ENCODE peak calls at places on chromosomes 4 and X, in five cellular contexts. One of them, this sample, is unnamed.
A peak's percentile ranks its signal among the peaks of the same experiment; 100 is the strongest.

GRCh38 chr4:76212851-76213414 is 691 bp downstream of the SCARB2 start:
- DNase-seq in HepG2: no peak
- DNase-seq in H1: no peak
- DNase-seq in GM12878: no peak
- DNase-seq in K562: no peak
- DNase-seq in this sample: no peak

GRCh38 chrX:23857409-23857808 is 50.3 kb downstream of the APOO start:
- DNase-seq in GM12878: no peak
- DNase-seq in K562: no peak
- DNase-seq in HepG2: peak; percentile 16
- DNase-seq in H1: no peak
- DNase-seq in this sample: no peak

GRCh38 chrX:155747520-155747919 is 133.6 kb upstream of the VAMP7 start:
- DNase-seq in H1: no peak
- DNase-seq in GM12878: no peak
- DNase-seq in HepG2: no peak
- DNase-seq in K562: no peak
- DNase-seq in this sample: no peak

GRCh38 chrX:45154462-45154861 is 46.2 kb downstream of the DIPK2B start:
- DNase-seq in H1: no peak
- DNase-seq in HepG2: no peak
- DNase-seq in GM12878: no peak
- DNase-seq in K562: no peak
- DNase-seq in this sample: no peak

GRCh38 chr4:37601527-37601926 is 84.6 kb downstream of the RELL1 start:
- DNase-seq in H1: no peak
- DNase-seq in GM12878: no peak
- DNase-seq in K562: no peak
- DNase-seq in HepG2: peak; percentile 18
- DNase-seq in this sample: no peak

GRCh38 chrX:153708415-153708814 is 15.8 kb downstream of the BCAP31 start:
- DNase-seq in HepG2: peak; percentile 65
- DNase-seq in GM12878: no peak
- DNase-seq in K562: peak; percentile 54
- DNase-seq in H1: peak; percentile 67
- DNase-seq in this sample: no peak

GRCh38 chr4:107183155-107183774 is 147.2 kb upstream of the DKK2 start:
- DNase-seq in HepG2: peak; percentile 67
- DNase-seq in K562: peak; percentile 50
- DNase-seq in GM12878: peak; percentile 3
- DNase-seq in H1: no peak
- DNase-seq in this sample: peak; percentile 55

GRCh38 chr4:180081072-180081471 is 2162.1 kb upstream of the TENM3 start:
- DNase-seq in GM12878: no peak
- DNase-seq in H1: no peak
- DNase-seq in HepG2: no peak
- DNase-seq in K562: no peak
- DNase-seq in this sample: no peak

GRCh38 chrX:12344954-12345353 is 206.7 kb downstream of the FRMPD4 start:
- DNase-seq in HepG2: no peak
- DNase-seq in GM12878: no peak
- DNase-seq in H1: no peak
- DNase-seq in K562: no peak
- DNase-seq in this sample: no peak

GRCh38 chr4:39698424-39699009 is 581 bp downstream of the UBE2K start:
- DNase-seq in GM12878: no peak
- DNase-seq in K562: no peak
- DNase-seq in H1: peak; percentile 81
- DNase-seq in HepG2: peak; percentile 25
- DNase-seq in this sample: no peak

GRCh38 chr4:22515145-22515887 is 550 bp downstream of the ADGRA3 start:
- DNase-seq in K562: peak; percentile 17
- DNase-seq in H1: peak; percentile 76
- DNase-seq in GM12878: no peak
- DNase-seq in HepG2: peak; percentile 86
- DNase-seq in this sample: no peak

GRCh38 chr4:105022811-105023667 is 123.6 kb upstream of the TET2 start:
- DNase-seq in K562: no peak
- DNase-seq in H1: no peak
- DNase-seq in GM12878: no peak
- DNase-seq in HepG2: no peak
- DNase-seq in this sample: peak; percentile 4

GRCh38 chrX:154305481-154306205 is 10.0 kb downstream of the TKTL1 start:
- DNase-seq in HepG2: no peak
- DNase-seq in GM12878: no peak
- DNase-seq in K562: no peak
- DNase-seq in H1: no peak
- DNase-seq in this sample: no peak

GRCh38 chr4:138562544-138562961 is 320.4 kb upstream of the SLC7A11 start:
- DNase-seq in H1: no peak
- DNase-seq in K562: no peak
- DNase-seq in GM12878: peak; percentile 21
- DNase-seq in HepG2: no peak
- DNase-seq in this sample: no peak

GRCh38 chr4:2799444-2799911 is 6.6 kb downstream of the SH3BP2 start:
- DNase-seq in K562: no peak
- DNase-seq in H1: no peak
- DNase-seq in GM12878: no peak
- DNase-seq in HepG2: no peak
- DNase-seq in this sample: no peak

GRCh38 chrX:69876221-69876620 is 173.5 kb downstream of the AWAT2 start:
- DNase-seq in K562: no peak
- DNase-seq in GM12878: no peak
- DNase-seq in H1: no peak
- DNase-seq in HepG2: no peak
- DNase-seq in this sample: no peak

GRCh38 chrX:65821721-65822496 is 154.5 kb downstream of the MSN start:
- DNase-seq in H1: no peak
- DNase-seq in K562: no peak
- DNase-seq in HepG2: no peak
- DNase-seq in GM12878: no peak
- DNase-seq in this sample: no peak

GRCh38 chrX:39850630-39851152 is 247.1 kb downstream of the BCOR start:
- DNase-seq in HepG2: no peak
- DNase-seq in H1: no peak
- DNase-seq in K562: peak; percentile 75
- DNase-seq in GM12878: no peak
- DNase-seq in this sample: no peak

GRCh38 chr4:168931215-168931650 is 78.8 kb downstream of the CBR4 start:
- DNase-seq in K562: no peak
- DNase-seq in HepG2: no peak
- DNase-seq in H1: no peak
- DNase-seq in GM12878: no peak
- DNase-seq in this sample: no peak

GRCh38 chrX:54820737-54821136 is 13.2 kb downstream of the MAGED2 start:
- DNase-seq in GM12878: no peak
- DNase-seq in K562: no peak
- DNase-seq in HepG2: no peak
- DNase-seq in H1: no peak
- DNase-seq in this sample: no peak

GRCh38 chrX:120260369-120260768 is 9.8 kb downstream of the ZBTB33 start:
- DNase-seq in HepG2: no peak
- DNase-seq in GM12878: no peak
- DNase-seq in K562: no peak
- DNase-seq in H1: no peak
- DNase-seq in this sample: no peak

GRCh38 chrX:33087411-33087810 is 123.9 kb downstream of the DMD start:
- DNase-seq in HepG2: no peak
- DNase-seq in K562: no peak
- DNase-seq in H1: no peak
- DNase-seq in GM12878: no peak
- DNase-seq in this sample: no peak

GRCh38 chr4:176038789-176039188 is 26.9 kb upstream of the WDR17 start:
- DNase-seq in H1: no peak
- DNase-seq in GM12878: no peak
- DNase-seq in HepG2: no peak
- DNase-seq in K562: no peak
- DNase-seq in this sample: no peak

GRCh38 chrX:69268637-69269036 is 103.4 kb upstream of the PJA1 start:
- DNase-seq in K562: no peak
- DNase-seq in HepG2: peak; percentile 28
- DNase-seq in GM12878: no peak
- DNase-seq in H1: no peak
- DNase-seq in this sample: no peak

GRCh38 chr4:110049951-110050925 is 137.6 kb downstream of the EGF start:
- DNase-seq in H1: peak; percentile 63
- DNase-seq in K562: peak; percentile 65
- DNase-seq in HepG2: peak; percentile 30
- DNase-seq in GM12878: peak; percentile 8
- DNase-seq in this sample: peak; percentile 8

GRCh38 chrX:153307546-153308175 is 13.9 kb downstream of the PNMA6F start:
- DNase-seq in GM12878: no peak
- DNase-seq in HepG2: no peak
- DNase-seq in H1: no peak
- DNase-seq in K562: no peak
- DNase-seq in this sample: no peak

GRCh38 chr4:137510866-137511265 is 21.4 kb downstream of the PCDH18 start:
- DNase-seq in H1: no peak
- DNase-seq in HepG2: no peak
- DNase-seq in K562: no peak
- DNase-seq in GM12878: no peak
- DNase-seq in this sample: peak; percentile 62

GRCh38 chr4:145960012-145960411 is 21.4 kb upstream of the ZNF827 start:
- DNase-seq in K562: no peak
- DNase-seq in H1: no peak
- DNase-seq in GM12878: no peak
- DNase-seq in HepG2: no peak
- DNase-seq in this sample: no peak

DNA sequence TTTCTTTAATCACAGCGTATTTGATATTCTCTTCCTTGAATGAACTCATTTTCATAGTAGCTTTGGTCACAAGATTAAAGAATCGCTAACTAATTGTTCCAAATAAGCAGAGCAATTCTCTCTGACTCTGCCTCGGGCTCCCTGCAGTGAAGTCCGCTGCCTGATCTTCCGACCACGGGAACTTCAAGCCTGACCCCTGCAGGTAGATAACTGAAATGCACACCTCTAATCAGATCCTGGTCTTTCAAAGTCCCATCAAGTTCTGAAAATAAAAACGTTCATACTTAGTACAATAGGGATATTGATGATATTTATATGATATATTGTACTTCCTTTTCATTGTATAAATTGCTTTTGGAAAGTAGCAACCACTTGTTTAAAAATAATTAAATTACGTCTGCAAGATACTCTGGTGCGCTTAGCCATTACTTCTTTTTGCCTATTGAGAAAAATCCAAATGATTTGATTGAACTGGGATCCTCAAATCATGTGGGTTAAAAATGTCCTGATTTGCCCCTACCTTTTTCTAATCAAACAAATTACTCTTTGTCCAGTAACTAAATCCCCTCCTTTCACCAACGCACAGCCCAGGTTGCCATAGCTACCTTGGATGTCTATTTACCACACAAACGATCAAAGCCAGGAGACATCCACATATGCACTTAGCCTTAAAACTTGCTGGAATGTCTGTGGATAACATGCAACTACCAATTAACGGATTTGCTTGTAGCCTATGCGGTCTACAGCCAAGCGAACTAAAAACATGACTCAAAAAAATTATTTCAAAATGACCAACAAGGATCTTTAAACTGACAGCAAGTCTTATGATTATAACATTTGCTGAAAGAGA is 4.2 kb downstream of the MID1 start:
- DNase-seq in HepG2: no peak
- DNase-seq in GM12878: no peak
- DNase-seq in K562: peak; percentile 44
- DNase-seq in H1: no peak
- DNase-seq in this sample: no peak
- TF ChIP-seq SRF in HepG2: no peak
- TF ChIP-seq SRF in GM12878: no peak
- TF ChIP-seq SRF in K562: no peak
- TF ChIP-seq SRF in H1: no peak
- TF ChIP-seq SRF in this sample: no peak

GRCh38 chrX:102985182-102985581 is 48.1 kb downstream of the RAB40AL start:
- DNase-seq in H1: no peak
- DNase-seq in HepG2: no peak
- DNase-seq in GM12878: no peak
- DNase-seq in K562: no peak
- DNase-seq in this sample: no peak
- TF ChIP-seq JUND in H1: no peak
- TF ChIP-seq JUND in HepG2: no peak
- TF ChIP-seq JUND in GM12878: no peak
- TF ChIP-seq JUND in K562: no peak
- TF ChIP-seq JUND in this sample: no peak

GRCh38 chrX:117996918-117997480 is 119.6 kb downstream of the KLHL13 start:
- DNase-seq in H1: no peak
- DNase-seq in GM12878: no peak
- DNase-seq in HepG2: peak; percentile 0
- DNase-seq in K562: no peak
- DNase-seq in this sample: no peak
- TF ChIP-seq CTCF in H1: no peak
- TF ChIP-seq CTCF in GM12878: peak; percentile 45
- TF ChIP-seq CTCF in HepG2: peak; percentile 38
- TF ChIP-seq CTCF in K562: no peak
- TF ChIP-seq CTCF in this sample: peak; percentile 15

DNA sequence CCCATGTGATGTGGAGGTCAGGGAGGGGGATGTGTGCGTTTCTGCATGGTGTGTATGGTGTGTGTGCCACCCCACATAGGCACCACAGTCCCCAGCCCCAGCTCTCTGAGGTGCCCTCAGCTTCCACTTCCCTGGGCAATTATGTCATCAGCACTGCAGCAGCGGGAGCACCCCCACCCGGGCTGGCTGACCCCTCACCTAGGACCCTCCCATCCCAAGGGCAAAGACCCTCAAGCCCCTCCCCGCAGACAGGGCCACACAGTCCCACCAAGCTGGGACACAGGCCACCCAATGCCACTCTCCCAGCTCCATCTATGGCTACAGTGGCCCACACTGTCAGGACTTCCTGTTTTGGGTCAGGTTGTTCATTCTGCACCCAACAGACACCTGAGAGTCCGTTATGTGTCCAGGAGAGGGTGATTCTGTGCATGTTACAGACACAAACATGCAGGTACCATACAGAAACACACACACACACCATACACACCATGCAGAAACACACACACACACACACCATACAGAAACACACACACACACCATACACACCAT is 75.2 kb downstream of the JAKMIP1 start:
- DNase-seq in K562: no peak
- DNase-seq in GM12878: no peak
- DNase-seq in HepG2: no peak
- DNase-seq in H1: no peak
- DNase-seq in this sample: no peak
- TF ChIP-seq SRF in K562: no peak
- TF ChIP-seq SRF in GM12878: peak; percentile 31
- TF ChIP-seq SRF in HepG2: no peak
- TF ChIP-seq SRF in H1: no peak
- TF ChIP-seq SRF in this sample: no peak